ENCODE peak calls at places on chromosomes 6 and 20, in seven cellular contexts. S is GM12878, Y is HepG2, X is HCT116, V is H1, B is K562, W is SK-N-SH. C is an unnamed sample.

GRCh38 chr6:170082531-170083187 is 208.2 kb downstream of the DLL1 start:
- DNase-seq in S (no peak), Y (no peak), X (no peak), V (no peak), B (no peak), W (no peak), C (no peak)

GRCh38 chr6:89951574-89952360 is 57.5 kb downstream of the GJA10 start:
- DNase-seq in S (no peak), Y (peak; percentile 44), X (no peak), V (peak; percentile 23), B (no peak), W (no peak), C (no peak)

GRCh38 chr6:751765-752164 is 58.8 kb upstream of the EXOC2 start:
- DNase-seq in S (no peak), Y (no peak), X (no peak), V (no peak), B (no peak), W (no peak), C (no peak)

GRCh38 chr6:43077981-43078411 is 1.9 kb downstream of the PTK7 start:
- DNase-seq in S (no peak), Y (no peak), X (no peak), V (no peak), B (no peak), W (peak; percentile 59), C (no peak)

GRCh38 chr20:46635514-46636091 is 15.7 kb downstream of the SLC13A3 start:
- DNase-seq in S (no peak), Y (no peak), X (no peak), V (no peak), B (no peak), W (no peak), C (no peak)

GRCh38 chr6:378090-378957 is 13.2 kb upstream of the IRF4 start:
- DNase-seq in S (no peak), Y (no peak), X (no peak), V (no peak), B (no peak), W (no peak), C (no peak)

GRCh38 chr20:4217349-4217761 is 202.0 kb upstream of the RNF24 start:
- DNase-seq in S (no peak), Y (peak; percentile 55), X (no peak), V (no peak), B (peak; percentile 51), W (no peak), C (no peak)

GRCh38 chr6:14804444-14805210 is 441.2 kb upstream of the JARID2 start:
- DNase-seq in S (no peak), Y (peak; percentile 54), X (no peak), V (no peak), B (no peak), W (peak; percentile 71), C (no peak)

GRCh38 chr6:53048431-53049195 is 16.6 kb upstream of the FBXO9 start:
- DNase-seq in S (peak; percentile 40), Y (peak; percentile 38), X (peak; percentile 54), V (no peak), B (no peak), W (no peak), C (no peak)

GRCh38 chr6:3229566-3230274 is 2.3 kb upstream of the TUBB2B start:
- DNase-seq in S (no peak), Y (no peak), X (no peak), V (no peak), B (peak; percentile 61), W (peak; percentile 50), C (peak; percentile 31)

GRCh38 chr20:10002871-10003270 is 31.9 kb upstream of the ANKEF1 start:
- DNase-seq in S (no peak), Y (no peak), X (no peak), V (no peak), B (no peak), W (no peak), C (no peak)

GRCh38 chr20:14959506-14960493 is 622.4 kb upstream of the FLRT3 start:
- DNase-seq in S (no peak), Y (peak; percentile 24), X (no peak), V (no peak), B (no peak), W (no peak), C (no peak)

GRCh38 chr6:16274519-16275229 is 36.3 kb downstream of the GMPR start:
- DNase-seq in S (no peak), Y (no peak), X (no peak), V (no peak), B (no peak), W (no peak), C (no peak)

GRCh38 chr6:5996701-5997419 is 9.9 kb downstream of the NRN1 start:
- DNase-seq in S (no peak), Y (no peak), X (no peak), V (no peak), B (no peak), W (peak; percentile 77), C (no peak)

GRCh38 chr6:169589293-169589692 is 112.5 kb downstream of the WDR27 start:
- DNase-seq in S (no peak), Y (no peak), X (no peak), V (no peak), B (no peak), W (no peak), C (no peak)

GRCh38 chr6:101226677-101227135 is 166.8 kb upstream of the GRIK2 start:
- DNase-seq in S (no peak), Y (peak; percentile 20), X (peak; percentile 32), V (peak; percentile 85), B (no peak), W (no peak), C (no peak)

GRCh38 chr6:148273962-148274752 is 68.5 kb upstream of the SASH1 start:
- DNase-seq in S (no peak), Y (no peak), X (no peak), V (no peak), B (no peak), W (no peak), C (no peak)

GRCh38 chr6:148274809-148275208 is 67.8 kb upstream of the SASH1 start:
- DNase-seq in S (no peak), Y (no peak), X (no peak), V (no peak), B (no peak), W (no peak), C (no peak)

GRCh38 chr6:148269386-148269785 is 73.3 kb upstream of the SASH1 start:
- DNase-seq in S (no peak), Y (no peak), X (no peak), V (no peak), B (no peak), W (no peak), C (no peak)

GRCh38 chr6:148272597-148272996 is 70.0 kb upstream of the SASH1 start:
- DNase-seq in S (no peak), Y (no peak), X (no peak), V (no peak), B (no peak), W (no peak), C (no peak)

DNA sequence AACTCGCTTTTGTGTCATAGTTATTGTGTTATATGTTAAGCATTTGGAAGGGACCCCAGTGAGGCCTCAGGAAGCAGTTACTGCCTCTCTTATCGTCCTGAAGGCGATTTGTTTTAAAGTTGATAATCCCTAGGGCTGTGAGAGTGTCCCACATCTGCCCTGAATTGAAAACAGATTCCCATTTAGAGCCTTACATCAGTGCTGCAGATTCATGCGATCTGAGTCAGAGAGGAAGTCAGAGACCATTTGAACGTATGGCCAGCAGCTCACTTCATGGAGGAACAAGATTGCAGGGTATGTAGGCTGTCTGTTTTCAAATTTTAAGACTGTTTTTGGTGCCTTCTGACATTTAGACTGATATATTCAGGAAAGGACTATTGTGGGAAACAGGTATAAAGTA is 70.6 kb upstream of the SASH1 start:
- DNase-seq in S (no peak), Y (no peak), X (no peak), V (no peak), B (no peak), W (no peak), C (no peak)
- TF ChIP-seq JUND in S (no peak), Y (no peak), X (no peak), V (no peak), B (no peak), W (peak; percentile 74), C (no peak)

GRCh38 chr20:35260426-35260825 is 17.5 kb downstream of the MMP24OS start:
- DNase-seq in S (no peak), Y (no peak), X (no peak), V (no peak), B (no peak), W (no peak), C (no peak)
- TF ChIP-seq JUND in S (no peak), Y (no peak), X (no peak), V (no peak), B (no peak), W (no peak), C (no peak)

GRCh38 chr20:17849111-17849900 is 119.3 kb downstream of the SNX5 start:
- DNase-seq in S (no peak), Y (no peak), X (no peak), V (no peak), B (no peak), W (no peak), C (no peak)

GRCh38 chr20:17848649-17849048 is 119.9 kb downstream of the SNX5 start:
- DNase-seq in S (no peak), Y (no peak), X (no peak), V (no peak), B (no peak), W (no peak), C (no peak)

GRCh38 chr20:17848249-17848648 is 120.3 kb downstream of the SNX5 start:
- DNase-seq in S (no peak), Y (no peak), X (no peak), V (no peak), B (no peak), W (no peak), C (no peak)

GRCh38 chr20:17850674-17851006 is 118.0 kb downstream of the SNX5 start:
- DNase-seq in S (no peak), Y (no peak), X (no peak), V (no peak), B (no peak), W (no peak), C (no peak)

GRCh38 chr20:17849901-17850673 is 118.5 kb downstream of the SNX5 start:
- DNase-seq in S (no peak), Y (peak; percentile 62), X (peak; percentile 90), V (no peak), B (no peak), W (no peak), C (no peak)
- TF ChIP-seq JUND in S (no peak), Y (no peak), X (no peak), V (no peak), B (no peak), W (no peak), C (no peak)

DNA sequence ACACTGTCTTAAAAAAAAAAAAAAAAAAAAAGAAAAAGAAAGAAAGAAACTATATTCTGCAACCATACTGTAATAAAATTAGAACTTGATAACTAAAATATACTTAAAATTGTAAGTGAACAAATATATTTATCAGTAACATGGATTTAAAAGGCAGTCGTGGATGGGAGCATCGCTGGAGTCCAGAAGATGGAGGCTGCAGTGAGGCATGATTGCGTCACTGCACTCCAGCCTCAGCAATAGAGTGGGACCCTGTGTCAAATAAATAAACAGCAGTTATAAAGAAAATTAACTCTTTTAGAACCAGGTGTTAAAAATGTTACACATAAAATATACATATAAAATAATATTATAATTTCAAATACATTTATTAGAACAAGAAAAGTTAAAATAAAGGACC is 8.7 kb downstream of the PSMB9 start:
- DNase-seq in S (no peak), Y (no peak), X (no peak), V (no peak), B (no peak), W (no peak), C (no peak)
- TF ChIP-seq JUND in S (no peak), Y (no peak), X (no peak), V (no peak), B (no peak), W (no peak), C (no peak)